ENCODE peak calls at places on chromosomes 5 and 9, in seven cellular contexts. G, X, V, D, H, F and R are unnamed samples.
A peak's percentile ranks its signal among the peaks of the same experiment; 100 is the strongest.

GRCh38 chr5:90569084-90569483 is 10.5 kb downstream of the ADGRV1 start:
- DNase-seq in G (no peak), X (no peak), V (no peak), D (no peak), H (no peak), F (no peak), R (no peak)

GRCh38 chr5:80754900-80755299 is 100.1 kb upstream of the DHFR start:
- DNase-seq in G (no peak), X (no peak), V (peak; percentile 51), D (no peak), H (no peak), F (peak; percentile 89), R (no peak)

GRCh38 chr5:78908173-78908901 is 76.8 kb downstream of the ARSB start:
- DNase-seq in G (peak; percentile 56), X (peak; percentile 72), V (no peak), D (peak; percentile 64), H (no peak), F (peak; percentile 84), R (peak; percentile 64)

GRCh38 chr5:105475401-105475800 is 1912.8 kb upstream of the NUDT12 start:
- DNase-seq in G (no peak), X (no peak), V (no peak), D (no peak), H (no peak), F (no peak), R (no peak)

GRCh38 chr5:132839426-132840301 is 9.2 kb upstream of the SHROOM1 start:
- DNase-seq in G (no peak), X (no peak), V (no peak), D (peak; percentile 63), H (no peak), F (no peak), R (no peak)

GRCh38 chr9:3281399-3281798 is 244.4 kb downstream of the RFX3 start:
- DNase-seq in G (no peak), X (no peak), V (no peak), D (no peak), H (no peak), F (no peak), R (no peak)

GRCh38 chr5:6790346-6790865 is 77.2 kb downstream of the TENT4A start:
- DNase-seq in G (no peak), X (no peak), V (no peak), D (no peak), H (no peak), F (no peak), R (no peak)

GRCh38 chr9:11792870-11793269 is 900.3 kb upstream of the TYRP1 start:
- DNase-seq in G (no peak), X (no peak), V (no peak), D (no peak), H (no peak), F (no peak), R (no peak)

GRCh38 chr9:111068816-111069215 is 30.5 kb upstream of the LPAR1 start:
- DNase-seq in G (no peak), X (no peak), V (no peak), D (no peak), H (no peak), F (no peak), R (no peak)

GRCh38 chr5:134533115-134533815 is 7.8 kb downstream of the JADE2 start:
- DNase-seq in G (peak; percentile 28), X (peak; percentile 79), V (no peak), D (peak; percentile 36), H (no peak), F (no peak), R (peak; percentile 94)

GRCh38 chr9:76798527-76798926 is 34.3 kb downstream of the PCA3 start:
- DNase-seq in G (no peak), X (no peak), V (no peak), D (no peak), H (no peak), F (no peak), R (no peak)

GRCh38 chr9:129347323-129348120 is 169.5 kb upstream of the IER5L start:
- DNase-seq in G (no peak), X (no peak), V (no peak), D (no peak), H (no peak), F (no peak), R (no peak)

DNA sequence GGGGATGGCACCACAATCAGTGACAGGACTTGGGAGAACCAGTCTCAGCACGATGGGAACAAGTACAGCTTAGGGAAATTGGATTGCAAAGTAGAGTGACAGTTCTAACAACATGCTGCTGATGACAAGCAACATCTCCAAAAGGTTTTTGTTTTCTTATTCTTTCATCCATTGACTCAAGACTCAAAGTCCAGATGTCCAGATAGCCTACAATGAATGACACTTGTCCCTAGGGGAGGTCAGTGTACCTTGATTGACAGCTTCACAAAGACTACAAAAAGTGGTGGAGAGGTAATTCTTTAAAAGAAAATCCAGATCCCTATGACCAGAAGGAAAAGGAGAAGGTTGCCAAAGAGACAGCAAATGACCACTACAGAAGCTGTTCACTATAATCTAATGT is 323.9 kb downstream of the TMEM232 start:
- DNase-seq in G (no peak), X (no peak), V (no peak), D (no peak), H (no peak), F (peak; percentile 51), R (no peak)
- H3K9me3 ChIP-seq in G (no peaks in the 10 kb centered on the region), X (no peaks in the 10 kb centered on the region), V (no peaks in the 10 kb centered on the region), D (no peaks in the 10 kb centered on the region), H (no peaks in the 10 kb centered on the region), F (no peaks in the 10 kb centered on the region), R (no peaks in the 10 kb centered on the region)

GRCh38 chr9:96274939-96275338 is 27.0 kb downstream of the HSD17B3 start:
- DNase-seq in G (no peak), X (no peak), V (no peak), D (no peak), H (no peak), F (no peak), R (no peak)

DNA sequence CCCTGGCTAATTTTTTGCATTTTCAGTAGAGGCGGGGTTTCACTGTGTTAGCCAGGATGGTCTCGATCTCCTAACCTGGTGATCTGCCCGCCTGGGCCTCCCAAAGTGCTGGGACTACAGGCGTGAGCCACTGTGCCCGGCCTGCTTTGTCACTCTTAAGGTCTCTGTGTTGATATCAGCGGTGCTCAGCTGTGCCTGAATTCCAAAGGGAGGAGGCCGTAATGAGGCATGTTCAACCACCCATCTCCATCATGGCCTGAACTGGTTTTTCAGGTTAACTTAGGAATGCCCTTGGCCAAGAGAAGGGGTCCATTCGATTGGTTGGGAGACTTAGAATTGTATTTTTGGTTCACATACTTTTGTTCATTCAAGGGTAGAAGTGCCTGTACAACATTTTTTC is 22.0 kb downstream of the HSD17B3 start:
- DNase-seq in G (no peak), X (no peak), V (no peak), D (no peak), H (no peak), F (no peak), R (no peak)
- H3K27ac ChIP-seq in G (no peak overlapping the region), X (no peak overlapping the region), V (no peak overlapping the region), D (no peak overlapping the region), H (no peak overlapping the region), F (no peak overlapping the region), R (no peak overlapping the region)

GRCh38 chr9:133956520-133957076 is 35.5 kb downstream of the VAV2 start:
- DNase-seq in G (no peak), X (no peak), V (peak; percentile 58), D (no peak), H (no peak), F (peak; percentile 37), R (no peak)
- H3K4me3 ChIP-seq in G (no peak overlapping the region), X (peak overlapping the region; percentile 17), V (peak overlapping the region; percentile 64), D (no peak overlapping the region), H (no peak overlapping the region), F (peak overlapping the region; percentile 35), R (no peak overlapping the region)

GRCh38 chr9:34662544-34663295 is at the start of gene CCL27:
- DNase-seq in G (no peak), X (no peak), V (no peak), D (no peak), H (no peak), F (no peak), R (no peak)

GRCh38 chr9:34663296-34663590 is 786 bp upstream of the CCL27 start:
- DNase-seq in G (no peak), X (no peak), V (no peak), D (no peak), H (no peak), F (no peak), R (no peak)

GRCh38 chr9:34665109-34665380 is 2.6 kb upstream of the CCL27 start:
- DNase-seq in G (no peak), X (no peak), V (no peak), D (no peak), H (no peak), F (no peak), R (no peak)

GRCh38 chr9:34665381-34666250 is 3.2 kb upstream of the CCL27 start:
- DNase-seq in G (peak; percentile 90), X (peak; percentile 97), V (peak; percentile 95), D (peak; percentile 98), H (peak; percentile 84), F (peak; percentile 98), R (peak; percentile 98)

GRCh38 chr9:34664281-34665108 is 2.0 kb upstream of the CCL27 start:
- DNase-seq in G (peak; percentile 60), X (peak; percentile 81), V (peak; percentile 77), D (peak; percentile 91), H (peak; percentile 65), F (peak; percentile 86), R (peak; percentile 87)
- H3K9me3 ChIP-seq in G (no peaks in the 10 kb centered on the region), X (no peaks in the 10 kb centered on the region), V (no peaks in the 10 kb centered on the region), D (no peaks in the 10 kb centered on the region), H (no peaks in the 10 kb centered on the region), F (no peaks in the 10 kb centered on the region), R (no peaks in the 10 kb centered on the region)

GRCh38 chr5:55851675-55851979 is 470 bp downstream of the IL31RA start:
- DNase-seq in G (no peak), X (no peak), V (no peak), D (no peak), H (no peak), F (no peak), R (no peak)

GRCh38 chr5:55853271-55853670 is 2.1 kb downstream of the IL31RA start:
- DNase-seq in G (no peak), X (no peak), V (no peak), D (no peak), H (no peak), F (no peak), R (no peak)

GRCh38 chr5:55850839-55851674 is at the start of gene IL31RA:
- DNase-seq in G (no peak), X (no peak), V (no peak), D (no peak), H (no peak), F (no peak), R (no peak)

GRCh38 chr5:55853818-55854217 is 2.7 kb downstream of the IL31RA start:
- DNase-seq in G (no peak), X (no peak), V (no peak), D (no peak), H (no peak), F (no peak), R (no peak)

DNA sequence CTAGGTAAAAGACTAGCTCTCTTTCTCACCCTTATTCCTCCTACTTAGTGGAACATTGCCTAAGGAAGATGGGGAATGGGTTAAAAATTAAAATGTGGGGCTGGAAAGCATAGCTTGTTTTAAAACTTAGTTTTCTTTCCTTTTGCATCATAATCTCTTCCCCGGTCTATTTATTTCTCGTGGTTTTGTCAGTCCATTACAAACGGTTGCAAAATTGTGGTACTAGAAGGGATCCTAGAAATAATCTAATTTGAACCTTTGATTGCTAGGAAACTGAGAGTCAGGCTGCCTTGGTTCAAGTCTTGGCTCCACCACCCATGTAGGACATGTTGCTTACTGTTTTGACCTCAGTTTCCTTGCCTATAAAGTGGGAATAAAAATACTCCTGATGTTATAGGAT is 1.3 kb downstream of the IL31RA start:
- DNase-seq in G (no peak), X (no peak), V (no peak), D (no peak), H (no peak), F (no peak), R (no peak)
- H3K27ac ChIP-seq in G (no peak overlapping the region), X (no peak overlapping the region), V (no peak overlapping the region), D (no peak overlapping the region), H (no peak overlapping the region), F (no peak overlapping the region), R (no peak overlapping the region)